ENCODE peak calls at places on chromosome 4, in eight cellular contexts. X, J, T, H, V, M, D and Q are unnamed samples.
A peak's percentile ranks its signal among the peaks of the same experiment; 100 is the strongest.

GRCh38 chr4:47219586-47219985 is 188.2 kb downstream of the GABRB1 start:
- DNase-seq in X (no peak), J (no peak), T (no peak), H (no peak), V (no peak), M (no peak), D (no peak), Q (no peak)

GRCh38 chr4:22574424-22574823 is 58.6 kb upstream of the ADGRA3 start:
- DNase-seq in X (no peak), J (no peak), T (no peak), H (no peak), V (no peak), M (no peak), D (no peak), Q (no peak)

GRCh38 chr4:72006576-72006975 is 25.2 kb upstream of the NPFFR2 start:
- DNase-seq in X (no peak), J (peak; percentile 40), T (no peak), H (no peak), V (no peak), M (no peak), D (no peak), Q (no peak)

GRCh38 chr4:150045410-150045809 is 32.8 kb upstream of the DCLK2 start:
- DNase-seq in X (no peak), J (no peak), T (no peak), H (no peak), V (no peak), M (no peak), D (no peak), Q (no peak)

GRCh38 chr4:67933755-67934154 is 29.5 kb downstream of the TMPRSS11A start:
- DNase-seq in X (no peak), J (peak; percentile 19), T (no peak), H (no peak), V (no peak), M (no peak), D (no peak), Q (no peak)

GRCh38 chr4:4981427-4981826 is 37.8 kb downstream of the CYTL1 start:
- DNase-seq in X (no peak), J (no peak), T (no peak), H (no peak), V (no peak), M (no peak), D (no peak), Q (no peak)

GRCh38 chr4:185307136-185307950 is 88.4 kb downstream of the LRP2BP start:
- DNase-seq in X (no peak), J (peak; percentile 38), T (peak; percentile 45), H (no peak), V (no peak), M (peak; percentile 26), D (no peak), Q (no peak)

GRCh38 chr4:52298444-52298843 is 247.3 kb downstream of the SPATA18 start:
- DNase-seq in X (no peak), J (no peak), T (no peak), H (no peak), V (no peak), M (no peak), D (no peak), Q (no peak)

GRCh38 chr4:80294206-80294605 is 27.7 kb downstream of the FGF5 start:
- DNase-seq in X (no peak), J (no peak), T (no peak), H (no peak), V (no peak), M (no peak), D (no peak), Q (no peak)

GRCh38 chr4:112550728-112551127 is 34.7 kb upstream of the NEUROG2 start:
- DNase-seq in X (no peak), J (peak; percentile 77), T (no peak), H (no peak), V (no peak), M (no peak), D (no peak), Q (no peak)

GRCh38 chr4:168411318-168412150 is 68.8 kb downstream of the DDX60L start:
- DNase-seq in X (no peak), J (no peak), T (no peak), H (no peak), V (no peak), M (peak; percentile 22), D (no peak), Q (no peak)

GRCh38 chr4:3340703-3341088 is 47.9 kb downstream of the RGS12 start:
- DNase-seq in X (no peak), J (no peak), T (no peak), H (no peak), V (no peak), M (no peak), D (no peak), Q (no peak)

GRCh38 chr4:3115637-3116300 is 41.3 kb downstream of the HTT start:
- DNase-seq in X (no peak), J (no peak), T (no peak), H (no peak), V (no peak), M (no peak), D (no peak), Q (no peak)

GRCh38 chr4:1080961-1081688 is 32.2 kb downstream of the RNF212 start:
- DNase-seq in X (no peak), J (no peak), T (no peak), H (no peak), V (no peak), M (no peak), D (no peak), Q (no peak)

GRCh38 chr4:1566838-1567518 is 117.1 kb downstream of the FAM53A start:
- DNase-seq in X (no peak), J (no peak), T (no peak), H (no peak), V (peak; percentile 30), M (no peak), D (no peak), Q (no peak)

GRCh38 chr4:86640469-86640868 is 46.4 kb downstream of the PTPN13 start:
- DNase-seq in X (no peak), J (no peak), T (no peak), H (no peak), V (no peak), M (no peak), D (no peak), Q (no peak)

GRCh38 chr4:8016527-8016926 is 76.9 kb upstream of the AFAP1 start:
- DNase-seq in X (no peak), J (no peak), T (no peak), H (no peak), V (no peak), M (no peak), D (no peak), Q (no peak)

GRCh38 chr4:117429061-117429460 is 343.7 kb upstream of the TRAM1L1 start:
- DNase-seq in X (peak; percentile 12), J (no peak), T (no peak), H (no peak), V (peak; percentile 44), M (peak; percentile 3), D (no peak), Q (no peak)

GRCh38 chr4:148800943-148801342 is 358.7 kb upstream of the NR3C2 start:
- DNase-seq in X (no peak), J (no peak), T (no peak), H (no peak), V (no peak), M (no peak), D (no peak), Q (peak; percentile 68)

GRCh38 chr4:107857741-107858140 is 33.0 kb downstream of the SGMS2 start:
- DNase-seq in X (no peak), J (no peak), T (no peak), H (no peak), V (peak; percentile 12), M (peak; percentile 86), D (no peak), Q (no peak)

GRCh38 chr4:186500721-186501304 is 54.6 kb downstream of the MTNR1A start:
- DNase-seq in X (no peak), J (no peak), T (no peak), H (no peak), V (peak; percentile 16), M (peak; percentile 92), D (no peak), Q (no peak)

GRCh38 chr4:2535386-2536192 is 858 bp upstream of the FAM193A start:
- DNase-seq in X (peak; percentile 72), J (no peak), T (peak; percentile 84), H (no peak), V (peak; percentile 62), M (peak; percentile 70), D (peak; percentile 57), Q (peak; percentile 28)

GRCh38 chr4:25299476-25300203 is 12.9 kb upstream of the ZCCHC4 start:
- DNase-seq in X (no peak), J (no peak), T (no peak), H (peak; percentile 14), V (no peak), M (peak; percentile 85), D (no peak), Q (no peak)